ENCODE peak calls at places on chromosome 6, in seven cellular contexts. H is GM23338, C is H1, T is spleen, L is prostate gland, J is stomach, I is sigmoid colon. K is an unnamed sample. For H3K4me1, the result is how much of the 10 kb centered on the place peaks cover.

GRCh38 chr6:11854418-11855165 is 76.0 kb upstream of the ADTRP start:
- DNase-seq in H (no peak), C (no peak), T (no peak), L (no peak), J (no peak), I (no peak), K (no peak)

GRCh38 chr6:15752820-15753219 is 90.0 kb upstream of the DTNBP1 start:
- DNase-seq in H (peak), C (no peak), T (no peak), L (no peak), J (no peak), I (no peak), K (no peak)

GRCh38 chr6:136576821-136577220 is 26.6 kb upstream of the MAP7 start:
- DNase-seq in H (no peak), C (no peak), T (no peak), L (no peak), J (no peak), I (no peak), K (no peak)

GRCh38 chr6:167398214-167399050 is 73.5 kb downstream of the TTLL2 start:
- DNase-seq in H (peak), C (no peak), T (peak), L (no peak), J (no peak), I (no peak), K (no peak)

GRCh38 chr6:140828833-140829232 is 1303.9 kb upstream of the GJE1 start:
- DNase-seq in H (no peak), C (no peak), T (no peak), L (no peak), J (no peak), I (no peak), K (no peak)

GRCh38 chr6:157570752-157571151 is 189.8 kb downstream of the ZDHHC14 start:
- DNase-seq in H (no peak), C (no peak), T (no peak), L (no peak), J (no peak), I (no peak), K (no peak)

GRCh38 chr6:82893889-82894652 is 171.6 kb downstream of the UBE3D start:
- DNase-seq in H (peak), C (no peak), T (no peak), L (no peak), J (no peak), I (no peak), K (no peak)

GRCh38 chr6:71387179-71387578 is 98.6 kb downstream of the OGFRL1 start:
- DNase-seq in H (no peak), C (no peak), T (no peak), L (no peak), J (no peak), I (no peak), K (no peak)

GRCh38 chr6:14518515-14519217 is 401.1 kb downstream of the CD83 start:
- DNase-seq in H (no peak), C (no peak), T (no peak), L (no peak), J (no peak), I (no peak), K (no peak)

GRCh38 chr6:139530551-139530950 is 156.1 kb upstream of the CITED2 start:
- DNase-seq in H (no peak), C (no peak), T (no peak), L (no peak), J (no peak), I (no peak), K (no peak)

GRCh38 chr6:16754864-16755263 is 6.4 kb downstream of the ATXN1 start:
- DNase-seq in H (no peak), C (no peak), T (no peak), L (no peak), J (no peak), I (no peak), K (no peak)

GRCh38 chr6:120786682-120787081 is 547.6 kb downstream of the TBC1D32 start:
- DNase-seq in H (no peak), C (no peak), T (no peak), L (no peak), J (no peak), I (no peak), K (no peak)

GRCh38 chr6:162179196-162179951 is 548.2 kb downstream of the PRKN start:
- DNase-seq in H (no peak), C (no peak), T (no peak), L (no peak), J (no peak), I (no peak), K (no peak)

GRCh38 chr6:62367601-62368000 is 81.6 kb upstream of the KHDRBS2 start:
- DNase-seq in H (no peak), C (no peak), T (no peak), L (no peak), J (no peak), I (no peak), K (no peak)

GRCh38 chr6:119313937-119314893 is 35.3 kb downstream of the MAN1A1 start:
- DNase-seq in H (no peak), C (no peak), T (no peak), L (no peak), J (no peak), I (no peak), K (peak)

GRCh38 chr6:116229287-116229913 is 24.5 kb downstream of the TSPYL4 start:
- DNase-seq in H (peak), C (peak), T (no peak), L (no peak), J (peak), I (peak), K (peak)

GRCh38 chr6:84554706-84555105 is 209.7 kb downstream of the TBX18 start:
- DNase-seq in H (no peak), C (no peak), T (no peak), L (no peak), J (no peak), I (no peak), K (no peak)

GRCh38 chr6:107114213-107114871 is 973 bp downstream of the BEND3 start:
- DNase-seq in H (peak), C (no peak), T (peak), L (peak), J (peak), I (peak), K (peak)

GRCh38 chr6:24313477-24314141 is 44.2 kb downstream of the DCDC2 start:
- DNase-seq in H (peak), C (no peak), T (no peak), L (no peak), J (peak), I (no peak), K (no peak)

GRCh38 chr6:126380072-126380583 is 40.2 kb downstream of the CENPW start:
- DNase-seq in H (no peak), C (no peak), T (no peak), L (no peak), J (no peak), I (no peak), K (peak)

GRCh38 chr6:119541132-119541905 is 191.8 kb upstream of the MAN1A1 start:
- DNase-seq in H (no peak), C (no peak), T (no peak), L (no peak), J (no peak), I (no peak), K (no peak)

GRCh38 chr6:33729059-33729458 is 17.6 kb upstream of the UQCC2 start:
- DNase-seq in H (no peak), C (no peak), T (no peak), L (no peak), J (no peak), I (no peak), K (no peak)

GRCh38 chr6:166419268-166419667 is 36.5 kb upstream of the MPC1 start:
- DNase-seq in H (no peak), C (no peak), T (no peak), L (no peak), J (no peak), I (no peak), K (peak)

GRCh38 chr6:111727798-111728197 is 122.1 kb upstream of the TRAF3IP2 start:
- DNase-seq in H (peak), C (no peak), T (no peak), L (no peak), J (no peak), I (no peak), K (no peak)

GRCh38 chr6:33297956-33298772 is 578 bp downstream of the RGL2 start:
- DNase-seq in H (peak), C (no peak), T (peak), L (peak), J (peak), I (peak), K (peak)

GRCh38 chr6:19554356-19555225 is 282.6 kb upstream of the ID4 start:
- DNase-seq in H (no peak), C (no peak), T (no peak), L (no peak), J (no peak), I (peak), K (no peak)

GRCh38 chr6:97240222-97240621 is 42.8 kb downstream of the MMS22L start:
- DNase-seq in H (no peak), C (no peak), T (no peak), L (no peak), J (no peak), I (no peak), K (no peak)

GRCh38 chr6:1607557-1608221 is 2.0 kb upstream of the FOXC1 start:
- DNase-seq in H (peak), C (peak), T (no peak), L (no peak), J (no peak), I (peak), K (no peak)

GRCh38 chr6:1608976-1609661 is 596 bp upstream of the FOXC1 start:
- DNase-seq in H (peak), C (no peak), T (peak), L (no peak), J (no peak), I (peak), K (no peak)

GRCh38 chr6:1607236-1607556 is 2.5 kb upstream of the FOXC1 start:
- DNase-seq in H (no peak), C (no peak), T (no peak), L (no peak), J (no peak), I (no peak), K (no peak)

GRCh38 chr6:1609662-1610496 is at the start of gene FOXC1:
- DNase-seq in H (peak), C (no peak), T (peak), L (peak), J (peak), I (peak), K (peak)

GRCh38 chr6:1608222-1608975 is 1.3 kb upstream of the FOXC1 start:
- DNase-seq in H (peak), C (no peak), T (no peak), L (no peak), J (no peak), I (no peak), K (no peak)
- TF ChIP-seq POLR2AphosphoS5 in H (no peak), C (no peak), T (no peak), L (no peak), J (no peak), I (no peak), K (no peak)

GRCh38 chr6:159980474-159980873 is 11.6 kb downstream of the IGF2R start:
- DNase-seq in H (no peak), C (no peak), T (no peak), L (no peak), J (no peak), I (no peak), K (no peak)
- H3K4me1 ChIP-seq in H (under half), C (under half), T (half or more), L (under half), J (half or more), I (half or more), K (half or more)

GRCh38 chr6:109298605-109299004 is 83.7 kb downstream of the CD164 start:
- DNase-seq in H (no peak), C (no peak), T (no peak), L (no peak), J (no peak), I (no peak), K (no peak)

GRCh38 chr6:109296305-109296915 is 85.9 kb downstream of the CD164 start:
- DNase-seq in H (no peak), C (no peak), T (no peak), L (peak), J (peak), I (no peak), K (peak)

GRCh38 chr6:109295766-109296156 is 86.5 kb downstream of the CD164 start:
- DNase-seq in H (no peak), C (no peak), T (no peak), L (no peak), J (no peak), I (no peak), K (no peak)

GRCh38 chr6:109297719-109298118 is 84.5 kb downstream of the CD164 start:
- DNase-seq in H (no peak), C (no peak), T (no peak), L (no peak), J (no peak), I (no peak), K (no peak)

DNA sequence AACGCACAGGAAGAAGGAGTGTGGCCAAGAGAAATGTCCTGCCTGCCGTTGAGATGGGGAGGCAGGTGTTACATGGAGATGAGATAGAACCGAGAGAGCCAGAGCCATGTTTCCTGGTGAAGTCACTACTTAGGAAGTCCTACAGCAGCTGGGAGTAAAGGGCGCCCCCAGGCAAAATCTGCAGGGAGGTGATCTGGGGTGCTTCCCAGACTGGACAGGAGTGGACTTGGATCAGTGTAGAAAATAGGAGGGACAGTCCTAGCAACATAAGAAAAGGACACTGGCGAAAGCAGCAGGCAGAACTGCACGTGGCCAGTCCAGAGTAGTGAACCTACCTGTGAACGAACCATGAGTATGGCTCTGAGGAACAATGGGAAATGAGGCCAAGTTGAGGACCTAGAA is 85.3 kb downstream of the CD164 start:
- DNase-seq in H (no peak), C (no peak), T (no peak), L (no peak), J (no peak), I (no peak), K (no peak)
- H3K27ac ChIP-seq in H (no peak), C (no peak), T (no peak), L (no peak), J (no peak), I (no peak), K (peak)

DNA sequence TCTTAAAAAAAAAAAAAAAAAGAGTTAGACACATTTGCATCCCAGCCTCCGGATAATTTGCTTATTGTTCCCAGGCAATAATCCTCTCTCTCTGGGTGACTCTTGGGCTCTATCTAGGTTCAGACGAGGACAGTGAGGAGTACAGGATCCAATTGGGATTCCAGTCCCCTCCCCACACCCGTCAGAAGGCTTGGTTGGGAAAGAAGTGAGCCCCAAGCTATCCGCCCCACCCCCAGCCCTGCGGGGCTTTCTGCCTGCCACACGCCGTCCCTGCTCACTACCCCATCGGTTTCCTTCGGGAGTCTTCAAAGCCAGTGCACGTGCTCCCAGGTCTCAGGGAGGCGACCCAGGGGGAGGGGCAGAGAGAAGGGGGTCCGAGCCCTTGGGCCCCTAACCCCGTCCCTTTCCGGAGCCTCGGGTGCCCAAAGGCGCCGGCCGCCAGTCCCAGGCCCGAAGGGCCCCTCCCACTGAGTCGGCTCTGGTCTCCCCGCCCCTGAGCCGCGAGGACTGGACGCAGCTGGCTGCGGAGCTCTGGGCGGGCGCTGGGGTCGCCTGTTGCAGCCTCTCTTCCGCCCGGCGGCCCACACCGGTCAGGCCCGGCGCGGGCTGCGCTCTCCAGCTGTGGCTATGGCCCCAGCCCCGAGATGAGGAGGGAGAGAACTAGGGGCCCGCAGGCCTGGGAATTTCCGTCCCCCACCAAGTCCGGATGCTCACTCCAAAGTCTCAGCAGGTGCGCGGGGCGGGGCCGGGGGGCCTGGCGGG is 2.5 kb downstream of the MYMX start:
- DNase-seq in H (peak), C (no peak), T (peak), L (peak), J (peak), I (peak), K (peak)
- TF ChIP-seq POLR2AphosphoS5 in H (peak), C (peak), T (peak), L (peak), J (peak), I (peak), K (peak)

DNA sequence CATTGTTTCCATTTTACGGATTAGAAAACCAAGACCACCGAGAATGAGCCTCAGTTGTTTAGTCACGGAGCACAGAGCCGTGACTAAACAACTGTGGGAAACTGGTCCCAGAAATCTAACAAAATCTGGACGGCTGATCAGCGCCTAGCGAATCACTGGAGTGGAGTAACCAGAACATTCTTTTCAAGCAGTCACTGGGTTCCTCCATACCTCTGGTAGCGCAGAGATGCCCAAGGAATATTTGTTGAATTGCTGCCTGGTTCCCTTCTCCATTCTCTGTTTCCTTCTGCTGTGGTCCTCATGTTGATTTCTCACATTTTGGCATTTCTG is 62.0 kb downstream of the GPX5 start:
- DNase-seq in H (no peak), C (no peak), T (no peak), L (no peak), J (no peak), I (no peak), K (no peak)
- H3K4me1 ChIP-seq in H (under half), C (under half), T (under half), L (under half), J (under half), I (under half), K (under half)

GRCh38 chr6:163323719-163324118 is 90.8 kb upstream of the QKI start:
- DNase-seq in H (no peak), C (no peak), T (no peak), L (no peak), J (no peak), I (no peak), K (no peak)
- H3K27ac ChIP-seq in H (no peak), C (no peak), T (no peak), L (no peak), J (no peak), I (no peak), K (no peak)

GRCh38 chr6:41934278-41935189 is 7.1 kb downstream of the CCND3 start:
- DNase-seq in H (no peak), C (no peak), T (no peak), L (no peak), J (no peak), I (no peak), K (no peak)

GRCh38 chr6:41936073-41936837 is 5.4 kb downstream of the CCND3 start:
- DNase-seq in H (peak), C (no peak), T (peak), L (peak), J (peak), I (peak), K (peak)

GRCh38 chr6:41937472-41937871 is 4.1 kb downstream of the CCND3 start:
- DNase-seq in H (no peak), C (no peak), T (no peak), L (no peak), J (no peak), I (no peak), K (no peak)

GRCh38 chr6:41935190-41935569 is 6.4 kb downstream of the CCND3 start:
- DNase-seq in H (no peak), C (no peak), T (no peak), L (no peak), J (no peak), I (no peak), K (no peak)

DNA sequence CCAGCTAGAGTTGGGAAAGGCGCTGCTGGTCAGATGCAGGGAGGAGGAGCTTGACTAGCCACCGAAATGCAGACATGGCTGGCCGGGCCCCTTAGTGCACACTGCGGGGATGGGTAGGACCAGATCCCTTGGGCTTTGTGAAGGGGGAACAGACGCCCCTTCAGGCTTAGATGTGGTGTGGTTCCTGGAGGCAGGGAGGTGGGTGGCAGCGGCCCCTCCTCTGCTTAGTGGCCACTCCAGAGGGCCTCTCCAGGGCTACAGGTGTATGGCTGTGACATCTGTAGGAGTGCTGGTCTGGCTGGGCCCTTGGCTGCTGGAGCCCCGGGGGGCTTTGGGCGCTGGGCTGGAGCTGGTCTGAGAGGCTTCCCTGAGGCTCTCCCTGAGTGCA is 5.9 kb downstream of the CCND3 start:
- DNase-seq in H (peak), C (no peak), T (no peak), L (no peak), J (no peak), I (no peak), K (no peak)
- TF ChIP-seq POLR2AphosphoS5 in H (peak), C (no peak), T (no peak), L (no peak), J (no peak), I (no peak), K (no peak)

GRCh38 chr6:150720774-150721233 is 121.1 kb downstream of the PLEKHG1 start:
- DNase-seq in H (peak), C (no peak), T (no peak), L (no peak), J (no peak), I (no peak), K (no peak)
- H3K4me1 ChIP-seq in H (under half), C (under half), T (half or more), L (under half), J (under half), I (under half), K (under half)

GRCh38 chr6:3912366-3913076 is 63.3 kb downstream of the FAM50B start:
- DNase-seq in H (no peak), C (no peak), T (no peak), L (no peak), J (no peak), I (no peak), K (no peak)

GRCh38 chr6:3913958-3914337 is 64.8 kb downstream of the FAM50B start:
- DNase-seq in H (no peak), C (no peak), T (no peak), L (peak), J (no peak), I (no peak), K (no peak)

GRCh38 chr6:3911614-3912336 is 62.6 kb downstream of the FAM50B start:
- DNase-seq in H (no peak), C (no peak), T (peak), L (no peak), J (peak), I (peak), K (no peak)

GRCh38 chr6:3915076-3915791 is 66.1 kb downstream of the FAM50B start:
- DNase-seq in H (no peak), C (no peak), T (peak), L (no peak), J (no peak), I (no peak), K (no peak)

GRCh38 chr6:3913077-3913957 is 64.1 kb downstream of the FAM50B start:
- DNase-seq in H (no peak), C (no peak), T (no peak), L (peak), J (peak), I (peak), K (peak)
- H3K27ac ChIP-seq in H (no peak), C (no peak), T (no peak), L (peak), J (peak), I (peak), K (peak)